ENCODE peak calls at places on chromosomes 5 and 9, in nine cellular contexts. N is stimulated activated CD4-positive, alpha-beta T cell treated with anti-CD3 and anti-CD28 coated beads, TNF-alpha, amount 100 ng/mL, for 1 hour; T is HCT116; C is NCI-H1417 treated with DMSO at 0.1 percent for 48 hours; V is T-helper 2 cell; H is cardiac muscle cell; R is left cardiac atrium; W is pons; Z is body of pancreas. Q is an unnamed sample.

GRCh38 chr5:40572947-40573346 is 106.8 kb upstream of the PTGER4 start:
- DNase-seq in W (no peak), C (no peak), Z (no peak), T (no peak), H (no peak), N (no peak), V (no peak), R (no peak), Q (no peak)

GRCh38 chr5:170105643-170106611 is at the start of gene FOXI1:
- DNase-seq in Z (no peak), R (no peak), W (no peak), V (no peak), T (no peak), H (no peak), C (no peak), N (no peak), Q (no peak)

GRCh38 chr9:87280421-87280820 is 217.2 kb upstream of the DAPK1 start:
- DNase-seq in C (no peak), V (no peak), R (no peak), Z (no peak), H (no peak), T (no peak), N (no peak), W (no peak), Q (no peak)

GRCh38 chr5:35131723-35132122 is 84.0 kb upstream of the AGXT2 start:
- DNase-seq in R (no peak), T (no peak), W (no peak), V (no peak), N (no peak), C (no peak), H (no peak), Z (no peak), Q (no peak)

GRCh38 chr5:167820266-167820988 is 471.0 kb upstream of the WWC1 start:
- DNase-seq in V (no peak), N (no peak), R (no peak), H (no peak), T (no peak), C (no peak), Z (no peak), W (no peak), Q (no peak)

GRCh38 chr5:160438316-160439204 is 16.9 kb downstream of the PTTG1 start:
- DNase-seq in H (peak; percentile 70), T (peak; percentile 48), C (peak; percentile 72), W (peak; percentile 78), R (peak; percentile 41), V (peak; percentile 31), N (peak; percentile 3), Z (peak; percentile 38), Q (no peak)

GRCh38 chr5:145658435-145658834 is 176.7 kb downstream of the PRELID2 start:
- DNase-seq in N (no peak), H (no peak), Z (no peak), W (no peak), R (no peak), C (no peak), V (no peak), T (no peak), Q (no peak)

GRCh38 chr5:112738180-112738560 is 485 bp downstream of the APC start:
- DNase-seq in R (no peak), Z (no peak), V (no peak), T (no peak), N (no peak), W (peak; percentile 90), H (no peak), C (no peak), Q (no peak)

GRCh38 chr5:127002390-127002789 is 28.0 kb downstream of the MARCHF3 start:
- DNase-seq in Z (no peak), N (no peak), R (no peak), C (no peak), V (no peak), W (no peak), H (no peak), T (no peak), Q (no peak)

GRCh38 chr9:112852741-112853505 is 37.8 kb downstream of the SLC46A2 start:
- DNase-seq in W (peak; percentile 92), V (no peak), H (no peak), N (no peak), Z (no peak), R (no peak), T (no peak), C (no peak), Q (no peak)

GRCh38 chr9:100406962-100407361 is 20.0 kb upstream of the MSANTD3 start:
- DNase-seq in H (no peak), Z (no peak), N (no peak), T (no peak), R (no peak), V (no peak), C (no peak), W (no peak), Q (no peak)

GRCh38 chr5:172420215-172420934 is 34.0 kb downstream of the SH3PXD2B start:
- DNase-seq in N (no peak), T (peak; percentile 60), H (no peak), Z (peak; percentile 93), R (peak; percentile 58), W (peak; percentile 95), C (no peak), V (no peak), Q (peak; percentile 71)

GRCh38 chr5:35096933-35097332 is 49.2 kb upstream of the AGXT2 start:
- DNase-seq in H (no peak), C (no peak), Z (no peak), W (no peak), V (no peak), N (no peak), R (no peak), T (no peak), Q (no peak)

GRCh38 chr9:87292449-87293191 is 205.0 kb upstream of the DAPK1 start:
- DNase-seq in C (no peak), R (no peak), H (no peak), T (no peak), Z (no peak), V (no peak), N (no peak), W (no peak), Q (no peak)

GRCh38 chr9:90724112-90724511 is 77.5 kb upstream of the SYK start:
- DNase-seq in H (no peak), Z (no peak), V (no peak), T (no peak), C (no peak), W (no peak), N (no peak), R (no peak), Q (no peak)

GRCh38 chr5:178221203-178221771 is 11.3 kb downstream of the PHYKPL start:
- DNase-seq in N (no peak), Z (no peak), W (peak; percentile 25), H (no peak), C (no peak), R (no peak), T (no peak), V (no peak), Q (no peak)

GRCh38 chr5:177023247-177023703 is 779 bp downstream of the ZNF346 start:
- DNase-seq in R (no peak), W (no peak), C (no peak), H (peak; percentile 15), V (no peak), Z (no peak), T (no peak), N (no peak), Q (peak; percentile 22)

GRCh38 chr5:151812757-151813309 is 41.1 kb downstream of the G3BP1 start:
- DNase-seq in N (no peak), H (peak; percentile 69), C (no peak), T (no peak), V (no peak), W (no peak), R (no peak), Z (no peak), Q (no peak)

GRCh38 chr5:154708845-154709244 is 46.3 kb upstream of the LARP1 start:
- DNase-seq in H (no peak), V (no peak), C (no peak), T (peak; percentile 57), Z (no peak), N (no peak), W (no peak), R (no peak), Q (no peak)

GRCh38 chr5:151153300-151153699 is 4.3 kb downstream of the ANXA6 start:
- DNase-seq in V (no peak), N (no peak), R (no peak), Z (no peak), C (no peak), W (no peak), H (no peak), T (no peak), Q (no peak)

GRCh38 chr5:14206028-14206725 is 63.0 kb downstream of the TRIO start:
- DNase-seq in Z (no peak), N (no peak), C (no peak), W (no peak), V (no peak), R (no peak), H (no peak), T (no peak), Q (no peak)

GRCh38 chr5:66713998-66714397 is 117.8 kb downstream of the MAST4 start:
- DNase-seq in C (no peak), W (no peak), N (no peak), R (no peak), T (peak; percentile 8), V (no peak), H (no peak), Z (no peak), Q (no peak)

GRCh38 chr5:175236176-175236575 is 207.8 kb downstream of the DRD1 start:
- DNase-seq in T (no peak), W (no peak), V (no peak), N (no peak), C (no peak), R (no peak), H (no peak), Z (no peak), Q (no peak)

GRCh38 chr9:94145640-94146039 is 61.4 kb downstream of the PTPDC1 start:
- DNase-seq in H (no peak), W (no peak), V (no peak), R (no peak), Z (no peak), T (no peak), N (no peak), C (no peak), Q (no peak)

GRCh38 chr5:57538341-57538955 is 55.8 kb upstream of the ACTBL2 start:
- DNase-seq in T (no peak), V (no peak), R (no peak), Z (no peak), H (no peak), W (peak; percentile 35), C (no peak), N (no peak), Q (no peak)

GRCh38 chr5:40406426-40407211 is 273.1 kb upstream of the PTGER4 start:
- DNase-seq in Z (no peak), C (no peak), W (no peak), H (no peak), V (no peak), N (no peak), T (no peak), R (no peak), Q (no peak)

GRCh38 chr5:133128066-133128465 is 76.3 kb downstream of the HSPA4 start:
- DNase-seq in C (no peak), Z (no peak), N (no peak), R (no peak), T (no peak), V (no peak), W (peak; percentile 24), H (no peak), Q (no peak)

GRCh38 chr5:126395198-126395597 is 28.0 kb upstream of the GRAMD2B start:
- DNase-seq in T (no peak), Z (no peak), W (no peak), H (no peak), V (no peak), C (no peak), R (no peak), N (no peak), Q (no peak)

GRCh38 chr5:170782438-170782837 is 1.1 kb upstream of the GABRP start:
- DNase-seq in T (no peak), C (no peak), Z (no peak), R (peak; percentile 28), N (no peak), W (peak; percentile 7), H (peak; percentile 9), V (no peak), Q (no peak)

GRCh38 chr5:65482727-65483473 is 1.2 kb upstream of the ADAMTS6 start:
- DNase-seq in R (no peak), W (peak; percentile 70), C (no peak), N (no peak), H (peak; percentile 40), T (no peak), Z (no peak), V (no peak), Q (no peak)

Q was measured in ovary.